ENCODE peak calls at places on chromosomes 4 and X, in seven cellular contexts. One of them, this sample, is unnamed.
A peak's percentile ranks its signal among the peaks of the same experiment; 100 is the strongest.

GRCh38 chr4:988726-989721 is 2.2 kb downstream of the IDUA start:
- DNase-seq in AG10803: no peak
- DNase-seq in psoas muscle: peak; percentile 54
- DNase-seq in GM20000: no peak
- DNase-seq in lung: no peak
- DNase-seq in Peyer's patch: no peak
- DNase-seq in MCF 10A: no peak
- DNase-seq in this sample: no peak

GRCh38 chr4:112978691-112979472 is 70.6 kb upstream of the ANK2 start:
- DNase-seq in AG10803: peak; percentile 31
- DNase-seq in psoas muscle: no peak
- DNase-seq in GM20000: no peak
- DNase-seq in lung: no peak
- DNase-seq in Peyer's patch: no peak
- DNase-seq in MCF 10A: no peak
- DNase-seq in this sample: no peak

GRCh38 chr4:185902654-185903053 is 90.7 kb upstream of the SORBS2 start:
- DNase-seq in AG10803: no peak
- DNase-seq in psoas muscle: no peak
- DNase-seq in GM20000: no peak
- DNase-seq in lung: no peak
- DNase-seq in Peyer's patch: no peak
- DNase-seq in MCF 10A: peak; percentile 4
- DNase-seq in this sample: no peak

GRCh38 chr4:57424231-57424897 is 314.2 kb upstream of the IGFBP7 start:
- DNase-seq in AG10803: peak; percentile 80
- DNase-seq in psoas muscle: no peak
- DNase-seq in GM20000: no peak
- DNase-seq in lung: no peak
- DNase-seq in Peyer's patch: no peak
- DNase-seq in MCF 10A: peak; percentile 97
- DNase-seq in this sample: no peak

GRCh38 chr4:59195867-59196266 is 2004.3 kb upstream of the ADGRL3 start:
- DNase-seq in AG10803: no peak
- DNase-seq in psoas muscle: no peak
- DNase-seq in GM20000: no peak
- DNase-seq in lung: no peak
- DNase-seq in Peyer's patch: no peak
- DNase-seq in MCF 10A: no peak
- DNase-seq in this sample: no peak

GRCh38 chr4:67035501-67035900 is 509.8 kb downstream of the CENPC start:
- DNase-seq in AG10803: no peak
- DNase-seq in psoas muscle: no peak
- DNase-seq in GM20000: no peak
- DNase-seq in lung: no peak
- DNase-seq in Peyer's patch: no peak
- DNase-seq in MCF 10A: peak; percentile 97
- DNase-seq in this sample: no peak

GRCh38 chr4:36187723-36188333 is 56.5 kb downstream of the ARAP2 start:
- DNase-seq in AG10803: no peak
- DNase-seq in psoas muscle: no peak
- DNase-seq in GM20000: peak; percentile 7
- DNase-seq in lung: no peak
- DNase-seq in Peyer's patch: no peak
- DNase-seq in MCF 10A: peak; percentile 42
- DNase-seq in this sample: peak; percentile 43

GRCh38 chrX:75963774-75964173 is 178.7 kb upstream of the MAGEE2 start:
- DNase-seq in AG10803: no peak
- DNase-seq in psoas muscle: no peak
- DNase-seq in GM20000: no peak
- DNase-seq in lung: no peak
- DNase-seq in Peyer's patch: no peak
- DNase-seq in MCF 10A: no peak
- DNase-seq in this sample: no peak

GRCh38 chr4:110988741-110989140 is 365.9 kb upstream of the PITX2 start:
- DNase-seq in AG10803: no peak
- DNase-seq in psoas muscle: no peak
- DNase-seq in GM20000: no peak
- DNase-seq in lung: no peak
- DNase-seq in Peyer's patch: no peak
- DNase-seq in MCF 10A: no peak
- DNase-seq in this sample: no peak

GRCh38 chr4:1939664-1940509 is 68.7 kb downstream of the NSD2 start:
- DNase-seq in AG10803: peak; percentile 72
- DNase-seq in psoas muscle: no peak
- DNase-seq in GM20000: no peak
- DNase-seq in lung: no peak
- DNase-seq in Peyer's patch: no peak
- DNase-seq in MCF 10A: peak; percentile 93
- DNase-seq in this sample: no peak

GRCh38 chrX:152926923-152927322 is 29.1 kb downstream of the ZNF185 start:
- DNase-seq in AG10803: no peak
- DNase-seq in psoas muscle: peak; percentile 20
- DNase-seq in GM20000: no peak
- DNase-seq in lung: no peak
- DNase-seq in Peyer's patch: no peak
- DNase-seq in MCF 10A: no peak
- DNase-seq in this sample: no peak

GRCh38 chr4:182242793-182243192 is 409 bp upstream of the TENM3 start:
- DNase-seq in AG10803: no peak
- DNase-seq in psoas muscle: no peak
- DNase-seq in GM20000: no peak
- DNase-seq in lung: no peak
- DNase-seq in Peyer's patch: no peak
- DNase-seq in MCF 10A: no peak
- DNase-seq in this sample: no peak

GRCh38 chr4:156347412-156348075 is 393.9 kb upstream of the CTSO start:
- DNase-seq in AG10803: peak; percentile 25
- DNase-seq in psoas muscle: no peak
- DNase-seq in GM20000: no peak
- DNase-seq in lung: no peak
- DNase-seq in Peyer's patch: no peak
- DNase-seq in MCF 10A: peak; percentile 46
- DNase-seq in this sample: no peak

GRCh38 chr4:142663828-142664227 is 182.3 kb downstream of the INPP4B start:
- DNase-seq in AG10803: peak; percentile 48
- DNase-seq in psoas muscle: no peak
- DNase-seq in GM20000: no peak
- DNase-seq in lung: no peak
- DNase-seq in Peyer's patch: no peak
- DNase-seq in MCF 10A: no peak
- DNase-seq in this sample: no peak

GRCh38 chr4:142656178-142656577 is 189.9 kb downstream of the INPP4B start:
- DNase-seq in AG10803: no peak
- DNase-seq in psoas muscle: peak; percentile 23
- DNase-seq in GM20000: no peak
- DNase-seq in lung: no peak
- DNase-seq in Peyer's patch: no peak
- DNase-seq in MCF 10A: peak; percentile 46
- DNase-seq in this sample: peak; percentile 26

GRCh38 chr4:142660728-142661127 is 185.4 kb downstream of the INPP4B start:
- DNase-seq in AG10803: no peak
- DNase-seq in psoas muscle: peak; percentile 9
- DNase-seq in GM20000: no peak
- DNase-seq in lung: no peak
- DNase-seq in Peyer's patch: no peak
- DNase-seq in MCF 10A: no peak
- DNase-seq in this sample: peak; percentile 2
- TF ChIP-seq CTCF in AG10803: peak; percentile 11
- TF ChIP-seq CTCF in psoas muscle: no peak
- TF ChIP-seq CTCF in GM20000: no peak
- TF ChIP-seq CTCF in lung: no peak
- TF ChIP-seq CTCF in Peyer's patch: no peak
- TF ChIP-seq CTCF in MCF 10A: no peak
- TF ChIP-seq CTCF in this sample: no peak

DNA sequence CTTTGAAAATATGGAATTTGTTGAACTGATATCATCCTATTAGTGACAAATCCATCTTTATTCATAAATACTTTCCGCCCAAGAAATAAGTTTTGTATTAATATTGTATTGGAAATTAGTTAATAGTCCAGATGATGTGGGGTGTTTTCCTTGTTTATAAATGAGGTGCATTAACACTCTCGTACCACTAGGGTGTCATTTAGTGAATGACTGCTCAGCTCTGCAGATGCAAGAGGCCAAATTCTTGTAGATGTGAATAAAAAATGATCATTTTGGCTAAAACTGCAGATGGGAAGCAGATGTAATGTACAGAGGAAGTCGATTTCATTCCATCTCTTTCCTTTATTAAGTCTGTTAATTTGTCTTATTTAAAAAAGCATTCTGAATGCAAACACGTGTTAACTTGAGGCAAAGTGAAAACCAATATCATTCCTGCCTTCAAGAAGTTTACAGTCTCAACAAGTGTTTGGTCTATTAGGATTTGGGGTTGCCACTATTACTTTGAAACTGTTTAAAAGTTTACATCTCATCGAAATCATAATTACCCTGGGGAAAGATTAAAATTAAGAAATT is 108.1 kb downstream of the DHX15 start:
- DNase-seq in AG10803: peak; percentile 43
- DNase-seq in psoas muscle: no peak
- DNase-seq in GM20000: peak; percentile 56
- DNase-seq in lung: no peak
- DNase-seq in Peyer's patch: no peak
- DNase-seq in MCF 10A: peak; percentile 29
- DNase-seq in this sample: no peak
- TF ChIP-seq CTCF in AG10803: peak; percentile 71
- TF ChIP-seq CTCF in psoas muscle: peak; percentile 48
- TF ChIP-seq CTCF in GM20000: peak; percentile 11
- TF ChIP-seq CTCF in lung: no peak
- TF ChIP-seq CTCF in Peyer's patch: peak; percentile 47
- TF ChIP-seq CTCF in MCF 10A: peak; percentile 34
- TF ChIP-seq CTCF in this sample: peak; percentile 77

GRCh38 chr4:89489338-89489771 is 181.8 kb upstream of the GPRIN3 start:
- DNase-seq in AG10803: no peak
- DNase-seq in psoas muscle: peak; percentile 34
- DNase-seq in GM20000: no peak
- DNase-seq in lung: no peak
- DNase-seq in Peyer's patch: no peak
- DNase-seq in MCF 10A: no peak
- DNase-seq in this sample: no peak

GRCh38 chr4:89486673-89487072 is 179.1 kb upstream of the GPRIN3 start:
- DNase-seq in AG10803: no peak
- DNase-seq in psoas muscle: no peak
- DNase-seq in GM20000: no peak
- DNase-seq in lung: no peak
- DNase-seq in Peyer's patch: no peak
- DNase-seq in MCF 10A: no peak
- DNase-seq in this sample: no peak

GRCh38 chr4:89482926-89483595 is 175.5 kb upstream of the GPRIN3 start:
- DNase-seq in AG10803: no peak
- DNase-seq in psoas muscle: no peak
- DNase-seq in GM20000: no peak
- DNase-seq in lung: no peak
- DNase-seq in Peyer's patch: no peak
- DNase-seq in MCF 10A: peak; percentile 13
- DNase-seq in this sample: no peak

GRCh38 chr4:89482248-89482647 is 174.6 kb upstream of the GPRIN3 start:
- DNase-seq in AG10803: peak; percentile 22
- DNase-seq in psoas muscle: no peak
- DNase-seq in GM20000: peak; percentile 34
- DNase-seq in lung: no peak
- DNase-seq in Peyer's patch: no peak
- DNase-seq in MCF 10A: peak; percentile 76
- DNase-seq in this sample: peak; percentile 17

DNA sequence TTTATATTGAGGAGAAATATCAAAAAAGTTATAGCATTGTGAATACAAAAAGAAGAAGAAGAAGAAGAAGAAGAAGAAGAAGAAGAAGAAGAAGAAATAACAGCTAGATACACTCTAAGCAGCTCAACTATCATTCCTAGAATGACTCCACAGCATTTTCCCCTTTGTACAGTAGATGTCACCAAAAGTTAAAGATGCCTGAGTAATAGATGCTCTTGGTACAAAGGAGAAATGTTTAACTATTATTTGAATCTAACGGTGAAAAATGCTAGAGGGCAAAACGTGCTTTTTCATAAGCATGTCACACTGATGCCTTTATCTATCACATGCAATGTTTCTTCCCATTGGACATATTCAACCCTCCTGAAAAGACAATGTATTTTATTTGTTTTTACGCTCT is 178.4 kb upstream of the GPRIN3 start:
- DNase-seq in AG10803: peak; percentile 42
- DNase-seq in psoas muscle: no peak
- DNase-seq in GM20000: peak; percentile 47
- DNase-seq in lung: no peak
- DNase-seq in Peyer's patch: no peak
- DNase-seq in MCF 10A: peak; percentile 48
- DNase-seq in this sample: no peak
- TF ChIP-seq CTCF in AG10803: peak; percentile 65
- TF ChIP-seq CTCF in psoas muscle: no peak
- TF ChIP-seq CTCF in GM20000: peak; percentile 15
- TF ChIP-seq CTCF in lung: no peak
- TF ChIP-seq CTCF in Peyer's patch: peak; percentile 54
- TF ChIP-seq CTCF in MCF 10A: peak; percentile 51
- TF ChIP-seq CTCF in this sample: no peak

DNA sequence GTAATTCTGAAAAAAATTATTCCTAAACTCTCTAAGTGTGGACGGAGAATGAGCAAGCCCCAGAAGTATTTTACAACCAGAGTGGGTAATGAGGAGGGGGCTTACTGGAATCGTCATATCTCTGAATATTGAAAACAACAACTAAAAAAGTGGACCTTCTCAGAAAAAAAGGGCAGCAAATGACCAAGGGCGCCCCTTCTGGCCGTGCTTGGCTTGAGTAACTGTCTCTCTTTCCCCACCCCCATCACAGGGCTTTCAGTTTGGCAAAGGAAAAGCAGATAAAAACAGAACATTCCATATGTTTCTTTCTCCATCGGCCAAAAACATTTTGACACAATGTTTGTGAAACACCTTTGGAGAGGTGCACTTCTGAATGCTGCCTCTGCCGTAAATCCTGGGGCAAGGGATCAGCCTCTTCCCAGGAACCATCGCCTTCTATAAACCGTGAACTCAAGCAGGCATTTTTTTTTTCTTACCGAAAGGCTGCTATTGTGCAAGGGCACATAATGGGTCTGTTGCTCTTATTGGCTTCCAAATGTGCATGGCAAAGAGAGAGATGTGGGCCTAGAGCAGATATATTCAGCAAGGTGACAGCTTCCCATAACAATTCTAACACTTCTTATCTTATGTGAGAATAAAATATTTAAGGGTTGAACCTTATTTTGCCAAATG is 115.4 kb downstream of the PARM1 start:
- DNase-seq in AG10803: no peak
- DNase-seq in psoas muscle: no peak
- DNase-seq in GM20000: no peak
- DNase-seq in lung: no peak
- DNase-seq in Peyer's patch: no peak
- DNase-seq in MCF 10A: peak; percentile 5
- DNase-seq in this sample: no peak
- TF ChIP-seq CTCF in AG10803: no peak
- TF ChIP-seq CTCF in psoas muscle: no peak
- TF ChIP-seq CTCF in GM20000: no peak
- TF ChIP-seq CTCF in lung: no peak
- TF ChIP-seq CTCF in Peyer's patch: no peak
- TF ChIP-seq CTCF in MCF 10A: peak; percentile 10
- TF ChIP-seq CTCF in this sample: no peak

GRCh38 chr4:25524616-25525146 is 131.0 kb upstream of the SLC34A2 start:
- DNase-seq in AG10803: no peak
- DNase-seq in psoas muscle: no peak
- DNase-seq in GM20000: no peak
- DNase-seq in lung: no peak
- DNase-seq in Peyer's patch: no peak
- DNase-seq in MCF 10A: no peak
- DNase-seq in this sample: no peak
- TF ChIP-seq CTCF in AG10803: no peak
- TF ChIP-seq CTCF in psoas muscle: no peak
- TF ChIP-seq CTCF in GM20000: no peak
- TF ChIP-seq CTCF in lung: no peak
- TF ChIP-seq CTCF in Peyer's patch: no peak
- TF ChIP-seq CTCF in MCF 10A: no peak
- TF ChIP-seq CTCF in this sample: no peak

This sample was measured in activated CD8-positive, alpha-beta T cell treated with anti-CD3 and anti-CD28 coated beads for 36 hours.